ENCODE peak calls at places on chromosomes 7 and 10, in ten cellular contexts. One of them, this sample, is unnamed.

GRCh38 chr10:66505003-66505707 is 420.7 kb upstream of the LRRTM3 start:
- DNase-seq in Karpas-422: no peak
- DNase-seq in NCI-H1105: no peak
- DNase-seq in A172: no peak
- DNase-seq in HEK293T: no peak
- DNase-seq in substantia nigra: no peak
- DNase-seq in NCI-H69: no peak
- DNase-seq in left ventricle myocardium inferior: no peak
- DNase-seq in CD4-positive, alpha-beta T cell: no peak
- DNase-seq in mammary epithelial cell: peak
- DNase-seq in this sample: no peak

GRCh38 chr10:21934307-21934706 is 69.2 kb downstream of the DNAJC1 start:
- DNase-seq in Karpas-422: no peak
- DNase-seq in NCI-H1105: no peak
- DNase-seq in A172: no peak
- DNase-seq in HEK293T: no peak
- DNase-seq in substantia nigra: no peak
- DNase-seq in NCI-H69: no peak
- DNase-seq in left ventricle myocardium inferior: no peak
- DNase-seq in CD4-positive, alpha-beta T cell: no peak
- DNase-seq in mammary epithelial cell: peak
- DNase-seq in this sample: no peak

GRCh38 chr10:98361131-98361633 is 53.8 kb downstream of the PYROXD2 start:
- DNase-seq in Karpas-422: no peak
- DNase-seq in NCI-H1105: no peak
- DNase-seq in A172: peak
- DNase-seq in HEK293T: no peak
- DNase-seq in substantia nigra: no peak
- DNase-seq in NCI-H69: peak
- DNase-seq in left ventricle myocardium inferior: peak
- DNase-seq in CD4-positive, alpha-beta T cell: no peak
- DNase-seq in mammary epithelial cell: peak
- DNase-seq in this sample: no peak

GRCh38 chr7:5217851-5218331 is 27.9 kb downstream of the WIPI2 start:
- DNase-seq in Karpas-422: no peak
- DNase-seq in NCI-H1105: no peak
- DNase-seq in A172: no peak
- DNase-seq in HEK293T: no peak
- DNase-seq in substantia nigra: no peak
- DNase-seq in NCI-H69: no peak
- DNase-seq in left ventricle myocardium inferior: no peak
- DNase-seq in CD4-positive, alpha-beta T cell: peak
- DNase-seq in mammary epithelial cell: no peak
- DNase-seq in this sample: no peak

GRCh38 chr10:93614101-93614825 is 1.9 kb downstream of the PDE6C start:
- DNase-seq in Karpas-422: no peak
- DNase-seq in NCI-H1105: no peak
- DNase-seq in A172: no peak
- DNase-seq in HEK293T: no peak
- DNase-seq in substantia nigra: no peak
- DNase-seq in NCI-H69: no peak
- DNase-seq in left ventricle myocardium inferior: no peak
- DNase-seq in CD4-positive, alpha-beta T cell: no peak
- DNase-seq in mammary epithelial cell: no peak
- DNase-seq in this sample: no peak

GRCh38 chr7:4879401-4880081 is 4.0 kb downstream of the RADIL start:
- DNase-seq in Karpas-422: no peak
- DNase-seq in NCI-H1105: no peak
- DNase-seq in A172: no peak
- DNase-seq in HEK293T: no peak
- DNase-seq in substantia nigra: no peak
- DNase-seq in NCI-H69: no peak
- DNase-seq in left ventricle myocardium inferior: no peak
- DNase-seq in CD4-positive, alpha-beta T cell: no peak
- DNase-seq in mammary epithelial cell: no peak
- DNase-seq in this sample: no peak

GRCh38 chr7:15686209-15686956 is at the start of gene MEOX2:
- DNase-seq in Karpas-422: no peak
- DNase-seq in NCI-H1105: no peak
- DNase-seq in A172: no peak
- DNase-seq in HEK293T: no peak
- DNase-seq in substantia nigra: no peak
- DNase-seq in NCI-H69: no peak
- DNase-seq in left ventricle myocardium inferior: peak
- DNase-seq in CD4-positive, alpha-beta T cell: no peak
- DNase-seq in mammary epithelial cell: no peak
- DNase-seq in this sample: no peak

GRCh38 chr7:7176421-7177043 is 5.8 kb upstream of the C1GALT1 start:
- DNase-seq in Karpas-422: no peak
- DNase-seq in NCI-H1105: no peak
- DNase-seq in A172: peak
- DNase-seq in HEK293T: no peak
- DNase-seq in substantia nigra: no peak
- DNase-seq in NCI-H69: peak
- DNase-seq in left ventricle myocardium inferior: no peak
- DNase-seq in CD4-positive, alpha-beta T cell: no peak
- DNase-seq in mammary epithelial cell: peak
- DNase-seq in this sample: no peak

GRCh38 chr10:3006093-3006492 is 61.3 kb upstream of the PFKP start:
- DNase-seq in Karpas-422: no peak
- DNase-seq in NCI-H1105: no peak
- DNase-seq in A172: no peak
- DNase-seq in HEK293T: no peak
- DNase-seq in substantia nigra: no peak
- DNase-seq in NCI-H69: peak
- DNase-seq in left ventricle myocardium inferior: no peak
- DNase-seq in CD4-positive, alpha-beta T cell: no peak
- DNase-seq in mammary epithelial cell: no peak
- DNase-seq in this sample: no peak

GRCh38 chr7:7868245-7868899 is 100.2 kb upstream of the GLCCI1 start:
- DNase-seq in Karpas-422: peak
- DNase-seq in NCI-H1105: no peak
- DNase-seq in A172: no peak
- DNase-seq in HEK293T: no peak
- DNase-seq in substantia nigra: no peak
- DNase-seq in NCI-H69: no peak
- DNase-seq in left ventricle myocardium inferior: peak
- DNase-seq in CD4-positive, alpha-beta T cell: no peak
- DNase-seq in mammary epithelial cell: no peak
- DNase-seq in this sample: no peak

GRCh38 chr7:19117870-19118608 is 603 bp upstream of the TWIST1 start:
- DNase-seq in Karpas-422: no peak
- DNase-seq in NCI-H1105: no peak
- DNase-seq in A172: no peak
- DNase-seq in HEK293T: no peak
- DNase-seq in substantia nigra: no peak
- DNase-seq in NCI-H69: peak
- DNase-seq in left ventricle myocardium inferior: no peak
- DNase-seq in CD4-positive, alpha-beta T cell: no peak
- DNase-seq in mammary epithelial cell: no peak
- DNase-seq in this sample: no peak

GRCh38 chr10:20871970-20872369 is 25.1 kb downstream of the NEBL start:
- DNase-seq in Karpas-422: no peak
- DNase-seq in NCI-H1105: peak
- DNase-seq in A172: no peak
- DNase-seq in HEK293T: no peak
- DNase-seq in substantia nigra: no peak
- DNase-seq in NCI-H69: peak
- DNase-seq in left ventricle myocardium inferior: no peak
- DNase-seq in CD4-positive, alpha-beta T cell: no peak
- DNase-seq in mammary epithelial cell: no peak
- DNase-seq in this sample: no peak

GRCh38 chr7:108486291-108486966 is 30.2 kb upstream of the NRCAM start:
- DNase-seq in Karpas-422: no peak
- DNase-seq in NCI-H1105: no peak
- DNase-seq in A172: no peak
- DNase-seq in HEK293T: no peak
- DNase-seq in substantia nigra: no peak
- DNase-seq in NCI-H69: no peak
- DNase-seq in left ventricle myocardium inferior: no peak
- DNase-seq in CD4-positive, alpha-beta T cell: no peak
- DNase-seq in mammary epithelial cell: no peak
- DNase-seq in this sample: no peak

GRCh38 chr10:117364121-117364960 is 10.9 kb downstream of the PDZD8 start:
- DNase-seq in Karpas-422: no peak
- DNase-seq in NCI-H1105: no peak
- DNase-seq in A172: no peak
- DNase-seq in HEK293T: no peak
- DNase-seq in substantia nigra: no peak
- DNase-seq in NCI-H69: peak
- DNase-seq in left ventricle myocardium inferior: no peak
- DNase-seq in CD4-positive, alpha-beta T cell: no peak
- DNase-seq in mammary epithelial cell: no peak
- DNase-seq in this sample: no peak

GRCh38 chr7:132210821-132211220 is 365.4 kb downstream of the PLXNA4 start:
- DNase-seq in Karpas-422: no peak
- DNase-seq in NCI-H1105: no peak
- DNase-seq in A172: no peak
- DNase-seq in HEK293T: no peak
- DNase-seq in substantia nigra: no peak
- DNase-seq in NCI-H69: no peak
- DNase-seq in left ventricle myocardium inferior: no peak
- DNase-seq in CD4-positive, alpha-beta T cell: no peak
- DNase-seq in mammary epithelial cell: no peak
- DNase-seq in this sample: no peak

GRCh38 chr7:1693419-1693990 is 23.4 kb downstream of the ELFN1 start:
- DNase-seq in Karpas-422: no peak
- DNase-seq in NCI-H1105: peak
- DNase-seq in A172: no peak
- DNase-seq in HEK293T: no peak
- DNase-seq in substantia nigra: no peak
- DNase-seq in NCI-H69: peak
- DNase-seq in left ventricle myocardium inferior: peak
- DNase-seq in CD4-positive, alpha-beta T cell: peak
- DNase-seq in mammary epithelial cell: no peak
- DNase-seq in this sample: no peak

GRCh38 chr7:699260-700170 is 27.0 kb upstream of the DNAAF5 start:
- DNase-seq in Karpas-422: no peak
- DNase-seq in NCI-H1105: no peak
- DNase-seq in A172: no peak
- DNase-seq in HEK293T: no peak
- DNase-seq in substantia nigra: no peak
- DNase-seq in NCI-H69: no peak
- DNase-seq in left ventricle myocardium inferior: no peak
- DNase-seq in CD4-positive, alpha-beta T cell: no peak
- DNase-seq in mammary epithelial cell: no peak
- DNase-seq in this sample: no peak

GRCh38 chr10:47374611-47375536 is 9.2 kb downstream of the ZNF488 start:
- DNase-seq in Karpas-422: no peak
- DNase-seq in NCI-H1105: no peak
- DNase-seq in A172: no peak
- DNase-seq in HEK293T: no peak
- DNase-seq in substantia nigra: no peak
- DNase-seq in NCI-H69: no peak
- DNase-seq in left ventricle myocardium inferior: no peak
- DNase-seq in CD4-positive, alpha-beta T cell: no peak
- DNase-seq in mammary epithelial cell: no peak
- DNase-seq in this sample: no peak

GRCh38 chr7:93018666-93019065 is 99.1 kb downstream of the SAMD9 start:
- DNase-seq in Karpas-422: no peak
- DNase-seq in NCI-H1105: no peak
- DNase-seq in A172: no peak
- DNase-seq in HEK293T: no peak
- DNase-seq in substantia nigra: no peak
- DNase-seq in NCI-H69: no peak
- DNase-seq in left ventricle myocardium inferior: no peak
- DNase-seq in CD4-positive, alpha-beta T cell: no peak
- DNase-seq in mammary epithelial cell: no peak
- DNase-seq in this sample: no peak

GRCh38 chr10:9781681-9782080 is 1236.0 kb upstream of the CELF2 start:
- DNase-seq in Karpas-422: no peak
- DNase-seq in NCI-H1105: no peak
- DNase-seq in A172: no peak
- DNase-seq in HEK293T: no peak
- DNase-seq in substantia nigra: no peak
- DNase-seq in NCI-H69: no peak
- DNase-seq in left ventricle myocardium inferior: no peak
- DNase-seq in CD4-positive, alpha-beta T cell: no peak
- DNase-seq in mammary epithelial cell: no peak
- DNase-seq in this sample: no peak

GRCh38 chr10:20677340-20677739 is 219.8 kb downstream of the NEBL start:
- DNase-seq in Karpas-422: no peak
- DNase-seq in NCI-H1105: no peak
- DNase-seq in A172: no peak
- DNase-seq in HEK293T: no peak
- DNase-seq in substantia nigra: no peak
- DNase-seq in NCI-H69: no peak
- DNase-seq in left ventricle myocardium inferior: no peak
- DNase-seq in CD4-positive, alpha-beta T cell: no peak
- DNase-seq in mammary epithelial cell: no peak
- DNase-seq in this sample: no peak

GRCh38 chr10:3803884-3804741 is 19.1 kb upstream of the KLF6 start:
- DNase-seq in Karpas-422: no peak
- DNase-seq in NCI-H1105: no peak
- DNase-seq in A172: no peak
- DNase-seq in HEK293T: no peak
- DNase-seq in substantia nigra: no peak
- DNase-seq in NCI-H69: no peak
- DNase-seq in left ventricle myocardium inferior: no peak
- DNase-seq in CD4-positive, alpha-beta T cell: peak
- DNase-seq in mammary epithelial cell: no peak
- DNase-seq in this sample: no peak

GRCh38 chr7:95901006-95901405 is 128.7 kb downstream of the DYNC1I1 start:
- DNase-seq in Karpas-422: no peak
- DNase-seq in NCI-H1105: peak
- DNase-seq in A172: no peak
- DNase-seq in HEK293T: no peak
- DNase-seq in substantia nigra: no peak
- DNase-seq in NCI-H69: peak
- DNase-seq in left ventricle myocardium inferior: no peak
- DNase-seq in CD4-positive, alpha-beta T cell: no peak
- DNase-seq in mammary epithelial cell: no peak
- DNase-seq in this sample: no peak

GRCh38 chr7:42661312-42661711 is 250.6 kb downstream of the C7orf25 start:
- DNase-seq in Karpas-422: no peak
- DNase-seq in NCI-H1105: no peak
- DNase-seq in A172: peak
- DNase-seq in HEK293T: no peak
- DNase-seq in substantia nigra: no peak
- DNase-seq in NCI-H69: no peak
- DNase-seq in left ventricle myocardium inferior: no peak
- DNase-seq in CD4-positive, alpha-beta T cell: no peak
- DNase-seq in mammary epithelial cell: peak
- DNase-seq in this sample: no peak

GRCh38 chr10:42936580-42936979 is 140.3 kb upstream of the RET start:
- DNase-seq in Karpas-422: no peak
- DNase-seq in NCI-H1105: no peak
- DNase-seq in A172: no peak
- DNase-seq in HEK293T: no peak
- DNase-seq in substantia nigra: no peak
- DNase-seq in NCI-H69: no peak
- DNase-seq in left ventricle myocardium inferior: no peak
- DNase-seq in CD4-positive, alpha-beta T cell: no peak
- DNase-seq in mammary epithelial cell: no peak
- DNase-seq in this sample: no peak

GRCh38 chr7:107949443-107949935 is 53.5 kb downstream of the LAMB1 start:
- DNase-seq in Karpas-422: no peak
- DNase-seq in NCI-H1105: no peak
- DNase-seq in A172: no peak
- DNase-seq in HEK293T: no peak
- DNase-seq in substantia nigra: no peak
- DNase-seq in NCI-H69: peak
- DNase-seq in left ventricle myocardium inferior: no peak
- DNase-seq in CD4-positive, alpha-beta T cell: no peak
- DNase-seq in mammary epithelial cell: no peak
- DNase-seq in this sample: no peak

GRCh38 chr7:139589474-139589873 is 66.0 kb downstream of the CLEC2L start:
- DNase-seq in Karpas-422: no peak
- DNase-seq in NCI-H1105: no peak
- DNase-seq in A172: no peak
- DNase-seq in HEK293T: no peak
- DNase-seq in substantia nigra: no peak
- DNase-seq in NCI-H69: no peak
- DNase-seq in left ventricle myocardium inferior: no peak
- DNase-seq in CD4-positive, alpha-beta T cell: no peak
- DNase-seq in mammary epithelial cell: no peak
- DNase-seq in this sample: no peak

GRCh38 chr7:21364838-21365267 is 63.0 kb upstream of the SP4 start:
- DNase-seq in Karpas-422: no peak
- DNase-seq in NCI-H1105: no peak
- DNase-seq in A172: no peak
- DNase-seq in HEK293T: no peak
- DNase-seq in substantia nigra: no peak
- DNase-seq in NCI-H69: no peak
- DNase-seq in left ventricle myocardium inferior: no peak
- DNase-seq in CD4-positive, alpha-beta T cell: no peak
- DNase-seq in mammary epithelial cell: peak
- DNase-seq in this sample: no peak